ENCODE peak calls at places on chromosomes 3 and 15, in six cellular contexts. V is fibroblast of mammary gland, F is suprapubic skin, Z is hepatocyte, G is left ventricle myocardium inferior, S is fibroblast of pulmonary artery. P is an unnamed sample.

GRCh38 chr3:189792046-189792929 is 161.1 kb downstream of the TP63 start:
- DNase-seq in V (no peak), G (no peak), Z (no peak), S (no peak), F (no peak), P (no peak)

GRCh38 chr15:42726114-42726513 is 10.8 kb downstream of the CDAN1 start:
- DNase-seq in G (no peak), V (no peak), F (no peak), Z (no peak), S (no peak), P (no peak)

GRCh38 chr3:195133462-195133861 is 137.5 kb downstream of the XXYLT1 start:
- DNase-seq in S (peak), F (no peak), V (peak), G (no peak), Z (no peak), P (peak)

GRCh38 chr15:24729760-24730159 is 54.2 kb downstream of the NPAP1 start:
- DNase-seq in S (no peak), V (no peak), G (no peak), F (no peak), Z (no peak), P (no peak)

GRCh38 chr15:66131200-66131599 is 122.3 kb downstream of the MEGF11 start:
- DNase-seq in G (no peak), S (no peak), V (no peak), F (no peak), Z (no peak), P (no peak)

GRCh38 chr3:10666621-10667020 is 149.4 kb upstream of the SLC6A11 start:
- DNase-seq in F (no peak), V (no peak), Z (peak), G (peak), S (no peak), P (no peak)

GRCh38 chr15:71471347-71471746 is 339.0 kb upstream of the NR2E3 start:
- DNase-seq in V (no peak), Z (peak), G (no peak), S (no peak), F (no peak), P (no peak)

GRCh38 chr15:34726407-34727100 is 28.2 kb downstream of the GJD2 start:
- DNase-seq in Z (no peak), V (no peak), F (no peak), S (peak), G (no peak), P (no peak)

GRCh38 chr3:48287034-48287433 is 46.1 kb downstream of the ZNF589 start:
- DNase-seq in V (no peak), S (no peak), Z (no peak), F (no peak), G (no peak), P (no peak)

GRCh38 chr15:78644979-78645378 is 4.0 kb upstream of the CHRNB4 start:
- DNase-seq in S (no peak), F (no peak), Z (no peak), V (no peak), G (no peak), P (no peak)

GRCh38 chr3:89571298-89571697 is 463.9 kb downstream of the EPHA3 start:
- DNase-seq in G (peak), Z (no peak), V (no peak), F (no peak), S (no peak), P (no peak)

GRCh38 chr3:197528190-197528589 is 27.6 kb downstream of the BDH1 start:
- DNase-seq in V (no peak), Z (no peak), S (no peak), F (no peak), G (no peak), P (no peak)

GRCh38 chr3:193970773-193971206 is 165.2 kb upstream of the HES1 start:
- DNase-seq in Z (no peak), S (no peak), V (no peak), G (no peak), F (no peak), P (no peak)

GRCh38 chr15:98003976-98004375 is 43.5 kb downstream of the ARRDC4 start:
- DNase-seq in S (no peak), Z (no peak), V (no peak), F (no peak), G (no peak), P (no peak)

GRCh38 chr3:98809561-98809960 is 46.4 kb downstream of the ST3GAL6 start:
- DNase-seq in G (no peak), F (no peak), Z (peak), S (peak), V (no peak), P (no peak)

GRCh38 chr3:52090131-52090548 is 33.8 kb upstream of the DUSP7 start:
- DNase-seq in G (no peak), F (no peak), S (peak), Z (peak), V (peak), P (peak)

GRCh38 chr15:31263751-31264533 is 62.7 kb upstream of the KLF13 start:
- DNase-seq in V (no peak), F (peak), S (no peak), Z (no peak), G (peak), P (no peak)

GRCh38 chr15:45715528-45715927 is 80.7 kb downstream of the SQOR start:
- DNase-seq in G (no peak), F (no peak), Z (peak), V (peak), S (peak), P (no peak)

GRCh38 chr3:134092231-134092701 is 62.5 kb upstream of the SLCO2A1 start:
- DNase-seq in G (no peak), S (peak), V (no peak), F (no peak), Z (peak), P (no peak)

GRCh38 chr3:49713336-49714105 is 6.0 kb downstream of the AMIGO3 start:
- DNase-seq in G (no peak), Z (no peak), S (no peak), V (no peak), F (no peak), P (no peak)
- H3K4me3 ChIP-seq in G (no peak), Z (no peak), S (no peak), V (no peak), F (no peak), P (no peak)

DNA sequence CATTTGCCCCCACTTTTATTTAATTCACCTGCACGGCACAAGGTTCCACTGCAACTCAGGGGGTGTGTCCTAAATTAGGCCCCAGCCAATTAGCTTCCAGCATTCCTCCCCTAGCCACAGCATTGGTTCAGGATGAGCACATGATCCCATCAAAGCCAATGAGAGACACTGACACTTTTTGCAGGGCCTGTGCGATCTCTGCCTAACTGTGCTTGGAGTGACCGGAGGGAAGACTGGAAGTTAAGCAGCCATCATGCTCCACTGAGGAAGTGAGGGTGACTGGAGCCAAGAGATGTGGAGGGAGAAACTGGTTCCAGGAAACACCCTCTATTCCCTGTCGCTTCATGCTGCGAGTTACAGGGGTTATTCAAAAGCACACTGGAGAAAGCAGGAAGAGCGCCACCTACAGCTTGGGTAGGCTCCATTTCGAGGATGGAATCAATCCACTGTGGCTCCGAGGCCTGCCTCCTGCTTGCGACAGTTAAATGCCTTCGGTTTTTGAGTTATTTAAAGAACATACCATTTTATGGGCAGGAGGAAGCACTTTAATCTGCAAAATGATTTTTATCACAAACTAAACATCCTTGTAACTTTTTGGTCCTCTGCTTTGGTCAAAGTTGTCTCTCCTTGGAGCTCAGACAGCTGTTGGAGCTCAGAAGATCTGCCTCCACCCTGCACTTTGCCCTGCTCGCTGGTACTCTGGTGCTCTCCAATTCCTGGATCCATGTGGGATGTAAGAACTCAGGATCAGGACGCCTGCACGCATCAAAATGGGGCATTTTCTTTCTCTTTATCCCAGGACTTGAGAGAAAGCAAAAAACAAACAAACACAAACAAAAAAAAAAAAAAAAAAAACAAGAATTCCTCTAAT is 122.4 kb upstream of the WNT5A start:
- DNase-seq in V (no peak), G (no peak), Z (no peak), F (no peak), S (no peak), P (no peak)
- TF ChIP-seq CTCF in V (peak), G (no peak), Z (no peak), F (no peak), S (no peak), P (no peak)

GRCh38 chr3:44003801-44004200 is 237.9 kb upstream of the TOPAZ1 start:
- DNase-seq in V (no peak), G (no peak), F (no peak), S (no peak), Z (no peak), P (no peak)
- H3K4me3 ChIP-seq in V (no peak), G (no peak), F (no peak), S (no peak), Z (no peak), P (no peak)

GRCh38 chr3:45544719-45545296 is 49.7 kb upstream of the LIMD1 start:
- DNase-seq in F (no peak), S (no peak), V (no peak), Z (no peak), G (no peak), P (no peak)
- TF ChIP-seq CTCF in F (no peak), S (peak), V (peak), Z (no peak), G (no peak), P (peak)

P was measured in astrocyte of the cerebellum.